ENCODE peak calls at places on chromosome 2, in six cellular contexts. K is dorsolateral prefrontal cortex, D is coronary artery, V is fibroblast of pulmonary artery, E is H9, R is GM13976. P is an unnamed sample.

GRCh38 chr2:28300489-28300888 is 92.2 kb upstream of the FOSL2 start:
- DNase-seq in K (no peak), E (no peak), R (no peak), D (no peak), V (peak; percentile 78), P (no peak)

GRCh38 chr2:88557290-88557689 is 70.0 kb downstream of the EIF2AK3 start:
- DNase-seq in E (no peak), V (no peak), K (no peak), D (no peak), R (no peak), P (no peak)

GRCh38 chr2:221334466-221334865 is 237.6 kb downstream of the EPHA4 start:
- DNase-seq in V (no peak), K (no peak), D (no peak), E (no peak), R (no peak), P (no peak)

GRCh38 chr2:231036131-231036530 is 1.2 kb upstream of the C2orf72 start:
- DNase-seq in D (no peak), K (no peak), V (no peak), E (no peak), R (no peak), P (no peak)

GRCh38 chr2:16408331-16409005 is 257.2 kb downstream of the CYRIA start:
- DNase-seq in R (no peak), V (no peak), K (no peak), D (no peak), E (no peak), P (no peak)

GRCh38 chr2:66490588-66491001 is 55.7 kb downstream of the MEIS1 start:
- DNase-seq in E (no peak), D (no peak), V (peak; percentile 86), K (no peak), R (no peak), P (no peak)

GRCh38 chr2:147937744-147938349 is 82.7 kb downstream of the ORC4 start:
- DNase-seq in R (no peak), D (no peak), E (no peak), V (peak; percentile 58), K (no peak), P (no peak)

GRCh38 chr2:222538535-222538934 is 114.2 kb downstream of the SGPP2 start:
- DNase-seq in V (no peak), D (no peak), R (no peak), E (no peak), K (no peak), P (no peak)

GRCh38 chr2:217361491-217361890 is 501.6 kb upstream of the TNP1 start:
- DNase-seq in D (no peak), K (no peak), R (no peak), E (no peak), V (no peak), P (no peak)

GRCh38 chr2:37563375-37564011 is 107.9 kb downstream of the CDC42EP3 start:
- DNase-seq in K (no peak), D (no peak), R (no peak), V (no peak), E (no peak), P (no peak)

GRCh38 chr2:71859211-71859847 is 288.3 kb downstream of the CYP26B1 start:
- DNase-seq in V (no peak), D (no peak), R (no peak), E (no peak), K (no peak), P (no peak)

GRCh38 chr2:174678395-174678794 is 80.8 kb upstream of the WIPF1 start:
- DNase-seq in R (no peak), D (no peak), K (no peak), E (no peak), V (no peak), P (no peak)

GRCh38 chr2:176648691-176649297 is 379.6 kb downstream of the MTX2 start:
- DNase-seq in K (no peak), D (no peak), R (no peak), V (no peak), E (no peak), P (no peak)

GRCh38 chr2:67565761-67566160 is 168.6 kb downstream of the ETAA1 start:
- DNase-seq in E (no peak), K (no peak), R (no peak), D (no peak), V (peak; percentile 97), P (no peak)

GRCh38 chr2:34126279-34126678 is 527.2 kb upstream of the FAM98A start:
- DNase-seq in K (no peak), V (no peak), R (no peak), E (no peak), D (no peak), P (no peak)

GRCh38 chr2:38537937-38538525 is 64.7 kb downstream of the HNRNPLL start:
- DNase-seq in K (no peak), R (no peak), D (no peak), E (no peak), V (no peak), P (no peak)

GRCh38 chr2:189552334-189552990 is 28.1 kb downstream of the SLC40A1 start:
- DNase-seq in R (no peak), D (no peak), E (no peak), K (no peak), V (peak; percentile 91), P (no peak)

GRCh38 chr2:173217106-173217840 is 137.4 kb upstream of the CDCA7 start:
- DNase-seq in E (no peak), D (no peak), K (no peak), R (no peak), V (no peak), P (no peak)

GRCh38 chr2:182616471-182617393 is 99.3 kb upstream of the DNAJC10 start:
- DNase-seq in V (peak; percentile 63), E (no peak), K (no peak), D (no peak), R (no peak), P (no peak)

GRCh38 chr2:29336334-29336733 is 221.1 kb downstream of the CLIP4 start:
- DNase-seq in E (no peak), V (no peak), R (no peak), K (no peak), D (no peak), P (no peak)

GRCh38 chr2:42840760-42841159 is 48.4 kb upstream of the HAAO start:
- DNase-seq in R (no peak), V (no peak), D (no peak), K (no peak), E (no peak), P (no peak)

GRCh38 chr2:204492417-204492816 is 52.9 kb upstream of the PARD3B start:
- DNase-seq in E (no peak), V (no peak), K (no peak), R (no peak), D (no peak), P (no peak)

GRCh38 chr2:162061021-162061420 is 13.0 kb downstream of the DPP4 start:
- DNase-seq in K (no peak), V (no peak), E (no peak), R (no peak), D (no peak), P (no peak)

GRCh38 chr2:29517421-29517820 is 402.2 kb downstream of the CLIP4 start:
- DNase-seq in E (no peak), R (no peak), D (no peak), V (no peak), K (no peak), P (no peak)

GRCh38 chr2:23363268-23363667 is 21.7 kb upstream of the KLHL29 start:
- DNase-seq in K (no peak), D (no peak), R (no peak), V (no peak), E (no peak), P (no peak)

GRCh38 chr2:217383620-217384019 is 523.8 kb upstream of the TNP1 start:
- DNase-seq in E (no peak), V (no peak), K (no peak), D (no peak), R (no peak), P (no peak)

GRCh38 chr2:191748050-191748449 is 70.1 kb downstream of the NABP1 start:
- DNase-seq in V (peak; percentile 41), D (no peak), R (no peak), E (no peak), K (no peak), P (no peak)

GRCh38 chr2:20049631-20050030 is 1.8 kb downstream of the LAPTM4A start:
- DNase-seq in V (no peak), D (no peak), R (no peak), K (no peak), E (no peak), P (no peak)

GRCh38 chr2:88521445-88522070 is 69.1 kb upstream of the FOXI3 start:
- DNase-seq in V (peak; percentile 23), K (no peak), E (no peak), R (no peak), D (no peak), P (no peak)

DNA sequence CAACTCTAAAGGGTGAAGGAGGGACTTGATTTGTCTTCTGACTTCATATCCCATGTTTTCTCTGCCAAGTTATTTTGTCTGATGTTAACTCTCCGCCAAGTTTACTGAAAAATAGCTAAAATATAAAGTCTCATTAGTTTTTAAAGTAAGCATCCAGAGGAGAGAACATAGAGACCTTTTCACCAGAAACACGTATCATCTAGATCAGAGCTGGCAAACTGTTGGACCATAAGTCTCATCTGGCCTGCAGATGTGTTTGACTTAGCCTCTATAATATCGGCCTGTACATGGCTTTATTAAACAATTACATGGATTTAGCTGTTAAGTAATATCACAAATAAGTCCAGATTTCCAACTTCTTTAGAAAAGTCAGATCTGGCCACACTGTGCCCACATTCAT is 182.6 kb downstream of the PLCL1 start:
- DNase-seq in R (no peak), E (no peak), D (no peak), V (no peak), K (no peak), P (no peak)
- TF ChIP-seq CTCF in R (no peak), E (no peak), D (no peak), V (no peak), K (no peak), P (no peak)

DNA sequence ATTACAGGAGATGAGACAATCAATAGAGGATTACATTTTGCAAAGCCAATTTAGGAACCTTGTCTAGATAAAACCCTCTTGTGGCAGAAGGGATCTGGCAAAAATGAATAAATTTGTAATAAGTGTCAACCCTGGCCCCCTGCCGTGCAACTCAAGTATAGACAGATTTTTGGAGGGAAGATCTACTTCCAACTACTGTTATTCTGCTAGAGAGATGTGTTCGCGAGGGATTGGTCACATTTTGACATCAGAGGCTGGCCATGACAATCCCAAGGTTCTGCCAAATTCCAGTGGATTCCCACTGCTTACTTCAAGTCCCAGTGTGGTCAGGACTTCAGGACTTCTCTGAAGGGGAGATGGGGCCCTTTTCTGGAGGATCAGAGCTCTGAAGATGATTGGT is 192.6 kb downstream of the SH3RF3 start:
- DNase-seq in D (no peak), V (peak; percentile 71), K (no peak), E (no peak), R (no peak), P (no peak)
- TF ChIP-seq CTCF in D (no peak), V (peak; percentile 31), K (no peak), E (no peak), R (no peak), P (no peak)

GRCh38 chr2:3377612-3378432 is at the start of gene EIPR1:
- DNase-seq in K (peak; percentile 99), V (peak; percentile 99), E (peak; percentile 99), R (peak; percentile 97), D (peak; percentile 99), P (peak; percentile 97)
- TF ChIP-seq CTCF in K (peak; percentile 39), V (no peak), E (no peak), R (no peak), D (no peak), P (no peak)

GRCh38 chr2:45483997-45484396 is 127.1 kb downstream of the SRBD1 start:
- DNase-seq in K (no peak), D (no peak), E (no peak), R (no peak), V (no peak), P (no peak)
- TF ChIP-seq CTCF in K (peak; percentile 17), D (no peak), E (peak; percentile 62), R (peak; percentile 5), V (peak; percentile 33), P (no peak)

GRCh38 chr2:155250800-155251199 is 552.3 kb downstream of the KCNJ3 start:
- DNase-seq in V (no peak), K (no peak), D (no peak), E (no peak), R (no peak), P (no peak)
- TF ChIP-seq CTCF in V (no peak), K (peak; percentile 54), D (no peak), E (peak; percentile 66), R (no peak), P (no peak)